ENCODE peak calls at places on chromosomes 4 and X, in nine cellular contexts. E, H, A, Y, F, W, V, O and P are unnamed samples.

GRCh38 chrX:153400146-153401132 is 711 bp downstream of the PNMA6E start:
- DNase-seq in E (peak; percentile 76), A (no peak), V (peak; percentile 35), H (no peak), F (no peak), O (peak; percentile 7), W (peak; percentile 88), Y (peak; percentile 29), P (peak; percentile 72)

GRCh38 chr4:40662962-40663604 is 33.4 kb upstream of the RBM47 start:
- DNase-seq in H (no peak), E (no peak), W (no peak), Y (peak; percentile 68), V (no peak), O (peak; percentile 32), A (no peak), F (no peak), P (no peak)

GRCh38 chr4:97159625-97160024 is 983.7 kb downstream of the STPG2 start:
- DNase-seq in E (no peak), O (no peak), A (no peak), W (no peak), H (no peak), V (no peak), Y (no peak), F (no peak), P (no peak)

GRCh38 chr4:176443646-176444409 is 124.1 kb downstream of the SPCS3 start:
- DNase-seq in F (no peak), E (no peak), A (no peak), H (no peak), V (no peak), O (no peak), Y (no peak), W (no peak), P (no peak)

GRCh38 chr4:146245246-146245645 is 30.9 kb downstream of the REELD1 start:
- DNase-seq in H (no peak), O (no peak), E (no peak), W (no peak), F (no peak), Y (no peak), A (peak; percentile 81), V (no peak), P (no peak)

GRCh38 chr4:109302366-109303140 is at the start of gene COL25A1:
- DNase-seq in H (peak; percentile 63), A (no peak), V (no peak), F (no peak), Y (no peak), W (peak; percentile 89), E (peak; percentile 96), O (peak; percentile 60), P (peak; percentile 8)

GRCh38 chr4:8871417-8872401 is at the start of gene HMX1:
- DNase-seq in E (peak; percentile 80), A (no peak), H (no peak), W (peak; percentile 74), O (no peak), Y (no peak), V (no peak), F (no peak), P (no peak)

GRCh38 chr4:89506866-89507494 is 199.4 kb upstream of the GPRIN3 start:
- DNase-seq in A (no peak), O (no peak), H (no peak), V (no peak), E (no peak), F (no peak), W (no peak), Y (no peak), P (no peak)

GRCh38 chrX:131305926-131306325 is 16.8 kb upstream of the IGSF1 start:
- DNase-seq in H (no peak), W (no peak), E (peak; percentile 22), V (no peak), O (no peak), A (no peak), Y (no peak), F (no peak), P (no peak)

GRCh38 chrX:109936114-109936513 is 66.8 kb upstream of the TMEM164 start:
- DNase-seq in V (no peak), F (no peak), H (no peak), W (no peak), A (no peak), E (no peak), O (no peak), Y (no peak), P (no peak)

GRCh38 chrX:45954026-45954425 is 591.2 kb downstream of the ZNF674 start:
- DNase-seq in E (no peak), Y (no peak), H (no peak), F (no peak), V (no peak), O (no peak), A (no peak), W (no peak), P (no peak)

GRCh38 chr4:1208970-1209704 is 36.8 kb upstream of the SPON2 start:
- DNase-seq in V (no peak), Y (no peak), A (no peak), W (peak; percentile 85), E (peak; percentile 1), H (peak; percentile 65), O (peak; percentile 26), F (no peak), P (no peak)

GRCh38 chr4:38080061-38080531 is 119.9 kb downstream of the PTTG2 start:
- DNase-seq in A (no peak), H (no peak), Y (no peak), V (no peak), W (no peak), O (no peak), E (no peak), F (no peak), P (no peak)

GRCh38 chr4:11628093-11628725 is 199.5 kb upstream of the HS3ST1 start:
- DNase-seq in W (no peak), E (no peak), A (no peak), Y (no peak), F (no peak), V (peak; percentile 81), H (no peak), O (no peak), P (no peak)

GRCh38 chrX:152640039-152640818 is 2.5 kb downstream of the GABRQ start:
- DNase-seq in W (no peak), H (no peak), O (no peak), V (no peak), F (no peak), E (peak; percentile 10), Y (no peak), A (peak; percentile 37), P (no peak)

GRCh38 chr4:140296335-140296753 is 77.1 kb upstream of the SCOC start:
- DNase-seq in F (peak; percentile 58), V (peak; percentile 27), Y (peak; percentile 6), E (no peak), H (peak; percentile 86), O (peak; percentile 68), A (peak; percentile 96), W (no peak), P (no peak)

DNA sequence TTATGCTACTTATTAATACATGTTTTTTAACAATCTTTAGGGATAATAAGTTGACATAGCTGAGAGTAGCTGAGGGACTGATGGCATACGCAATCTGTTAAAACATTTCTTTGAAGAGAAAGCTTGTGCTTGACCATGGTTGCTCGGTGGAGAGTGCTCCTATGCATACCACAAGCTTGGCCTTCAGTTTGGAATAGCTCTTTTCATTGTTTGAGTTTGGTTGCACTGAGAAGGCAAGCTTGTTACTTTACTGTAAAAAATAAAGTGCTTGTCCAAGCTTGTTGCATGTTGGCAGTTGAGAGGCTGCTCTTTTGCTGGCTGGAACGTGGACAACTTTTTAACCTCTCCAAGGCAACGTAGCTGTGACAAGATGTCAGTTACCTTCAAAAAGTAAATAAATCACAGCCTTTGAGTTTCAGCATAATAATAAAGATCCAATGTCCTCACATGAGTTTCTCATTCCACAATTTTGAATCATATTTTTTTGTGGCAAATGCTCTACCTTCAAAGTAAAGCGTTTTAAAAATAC is 196.1 kb upstream of the SPRY1 start:
- DNase-seq in E (no peak), A (no peak), F (no peak), Y (no peak), V (no peak), O (no peak), W (no peak), H (no peak), P (no peak)
- TF ChIP-seq POLR2AphosphoS5 in E (no peak), A (no peak), F (no peak), Y (no peak), V (no peak), O (no peak), W (no peak), H (no peak), P (no peak)

DNA sequence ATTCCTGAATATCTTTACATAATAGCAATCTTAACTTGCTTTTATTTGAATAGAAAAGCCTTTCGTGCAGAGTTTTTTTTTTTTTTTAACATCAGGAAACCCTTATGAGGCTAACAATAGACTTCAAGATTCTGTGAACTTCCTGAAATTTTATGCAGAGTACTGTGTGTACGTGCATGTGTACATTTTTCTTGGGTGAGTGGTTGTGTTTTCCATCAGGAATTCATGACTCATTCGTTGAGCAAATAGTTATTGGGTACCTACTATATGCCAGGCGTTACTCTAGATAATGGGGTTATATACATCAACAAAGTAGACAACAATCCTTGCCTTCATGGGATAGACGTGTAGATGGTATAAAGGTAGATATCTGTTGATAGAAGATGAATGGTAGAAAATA is 59.1 kb downstream of the MRPL1 start:
- DNase-seq in V (peak; percentile 83), A (no peak), H (no peak), E (no peak), F (no peak), Y (peak; percentile 84), O (peak; percentile 97), W (no peak), P (no peak)
- TF ChIP-seq POLR2AphosphoS5 in V (peak; percentile 52), A (no peak), H (no peak), E (no peak), F (no peak), Y (no peak), O (peak; percentile 90), W (no peak), P (no peak)

GRCh38 chr4:7649741-7650531 is 215.2 kb upstream of the PSAPL1 start:
- DNase-seq in A (peak; percentile 92), O (peak; percentile 21), V (peak; percentile 7), W (no peak), H (no peak), E (no peak), F (no peak), Y (no peak), P (peak; percentile 34)
- TF ChIP-seq POLR2AphosphoS5 in A (no peak), O (peak; percentile 79), V (no peak), W (peak; percentile 59), H (no peak), E (no peak), F (no peak), Y (no peak), P (no peak)

DNA sequence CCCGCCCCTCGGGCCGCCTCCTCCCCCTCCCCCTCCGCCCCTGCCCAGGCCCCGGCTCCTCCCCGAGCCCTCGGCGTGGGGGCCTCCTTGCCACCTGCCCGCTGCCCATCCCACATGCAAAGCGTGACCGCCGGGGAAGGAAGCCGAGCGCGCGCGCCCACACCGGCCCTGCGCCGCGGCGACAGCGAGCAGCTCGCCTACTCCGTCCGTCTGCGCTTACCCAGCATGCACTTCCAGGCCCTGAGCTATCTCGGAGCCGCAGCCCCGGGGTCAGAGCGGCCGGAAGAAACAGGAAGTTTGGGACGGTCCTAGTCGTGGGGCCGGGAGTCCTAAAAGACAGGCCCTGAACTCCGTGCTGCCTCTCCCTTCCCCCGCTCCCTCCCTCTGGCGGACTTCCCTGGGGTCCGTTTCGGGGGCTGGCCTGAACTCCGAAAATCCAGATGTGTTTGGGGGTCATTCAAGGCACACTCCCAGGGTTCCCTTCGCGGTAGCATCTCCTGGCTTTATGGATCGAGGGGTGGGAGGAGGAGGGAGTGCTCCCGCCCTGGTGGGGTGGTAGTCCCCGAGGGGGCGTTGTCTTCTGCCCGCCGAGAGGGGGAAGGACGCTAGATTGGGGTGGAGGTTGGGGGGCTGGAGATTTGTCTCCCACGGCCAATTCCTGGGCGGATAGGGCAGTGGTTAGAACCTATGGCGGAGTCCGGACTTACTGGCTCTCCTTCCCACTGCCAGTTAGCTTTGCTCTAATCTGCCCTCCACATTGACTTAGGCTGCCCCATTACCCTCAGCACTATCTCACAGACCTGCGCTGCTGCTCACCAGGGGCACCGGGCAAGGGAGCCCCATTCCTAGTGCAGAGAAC is 25.0 kb upstream of the BCORL1 start:
- DNase-seq in H (peak; percentile 77), A (no peak), F (no peak), O (peak; percentile 18), Y (no peak), V (peak; percentile 15), W (peak; percentile 93), E (peak; percentile 87), P (peak; percentile 70)
- TF ChIP-seq POLR2AphosphoS5 in H (no peak), A (peak; percentile 28), F (peak; percentile 18), O (peak; percentile 39), Y (no peak), V (peak; percentile 58), W (no peak), E (no peak), P (peak; percentile 31)